ENCODE peak calls at places on chromosomes 2 and 18, in five cellular contexts. One of them, this sample, is unnamed.

GRCh38 chr18:8742382-8743361 is 37.3 kb downstream of the MTCL1 start:
- DNase-seq in left lung: no peak
- DNase-seq in epithelial cell of esophagus: no peak
- DNase-seq in astrocyte of the spinal cord: no peak
- DNase-seq in prostate gland: no peak
- DNase-seq in this sample: no peak

GRCh38 chr2:38191516-38191915 is 115.6 kb upstream of the CYP1B1 start:
- DNase-seq in left lung: no peak
- DNase-seq in epithelial cell of esophagus: peak; percentile 55
- DNase-seq in astrocyte of the spinal cord: no peak
- DNase-seq in prostate gland: no peak
- DNase-seq in this sample: no peak

GRCh38 chr2:231464576-231465540 is 574 bp upstream of the NCL start:
- DNase-seq in left lung: peak; percentile 98
- DNase-seq in prostate gland: peak; percentile 99
- DNase-seq in astrocyte of the spinal cord: no peak
- DNase-seq in epithelial cell of esophagus: peak; percentile 12
- DNase-seq in this sample: no peak

GRCh38 chr2:170277943-170278342 is 100.0 kb downstream of the MYO3B start:
- DNase-seq in prostate gland: no peak
- DNase-seq in astrocyte of the spinal cord: no peak
- DNase-seq in epithelial cell of esophagus: no peak
- DNase-seq in left lung: no peak
- DNase-seq in this sample: no peak

GRCh38 chr2:16508061-16508851 is 157.4 kb downstream of the CYRIA start:
- DNase-seq in epithelial cell of esophagus: peak; percentile 63
- DNase-seq in prostate gland: peak; percentile 12
- DNase-seq in astrocyte of the spinal cord: peak; percentile 4
- DNase-seq in left lung: peak; percentile 38
- DNase-seq in this sample: no peak

GRCh38 chr2:48315847-48316194 is 214.1 kb upstream of the STON1 start:
- DNase-seq in astrocyte of the spinal cord: no peak
- DNase-seq in epithelial cell of esophagus: peak; percentile 32
- DNase-seq in prostate gland: no peak
- DNase-seq in left lung: no peak
- DNase-seq in this sample: no peak

GRCh38 chr2:241833938-241834852 is 24.5 kb downstream of the PDCD1 start:
- DNase-seq in astrocyte of the spinal cord: no peak
- DNase-seq in prostate gland: no peak
- DNase-seq in epithelial cell of esophagus: no peak
- DNase-seq in left lung: no peak
- DNase-seq in this sample: no peak

GRCh38 chr2:218860950-218861381 is 1.4 kb downstream of the WNT6 start:
- DNase-seq in epithelial cell of esophagus: peak; percentile 49
- DNase-seq in left lung: peak; percentile 8
- DNase-seq in prostate gland: peak; percentile 80
- DNase-seq in astrocyte of the spinal cord: peak; percentile 20
- DNase-seq in this sample: no peak

GRCh38 chr2:61529944-61530343 is 8.2 kb downstream of the XPO1 start:
- DNase-seq in prostate gland: no peak
- DNase-seq in epithelial cell of esophagus: no peak
- DNase-seq in astrocyte of the spinal cord: no peak
- DNase-seq in left lung: no peak
- DNase-seq in this sample: no peak
- H3K4me3 ChIP-seq in prostate gland: no peak overlapping the region
- H3K4me3 ChIP-seq in epithelial cell of esophagus: no peak overlapping the region
- H3K4me3 ChIP-seq in astrocyte of the spinal cord: no peak overlapping the region
- H3K4me3 ChIP-seq in left lung: no peak overlapping the region
- H3K4me3 ChIP-seq in this sample: no peak overlapping the region

DNA sequence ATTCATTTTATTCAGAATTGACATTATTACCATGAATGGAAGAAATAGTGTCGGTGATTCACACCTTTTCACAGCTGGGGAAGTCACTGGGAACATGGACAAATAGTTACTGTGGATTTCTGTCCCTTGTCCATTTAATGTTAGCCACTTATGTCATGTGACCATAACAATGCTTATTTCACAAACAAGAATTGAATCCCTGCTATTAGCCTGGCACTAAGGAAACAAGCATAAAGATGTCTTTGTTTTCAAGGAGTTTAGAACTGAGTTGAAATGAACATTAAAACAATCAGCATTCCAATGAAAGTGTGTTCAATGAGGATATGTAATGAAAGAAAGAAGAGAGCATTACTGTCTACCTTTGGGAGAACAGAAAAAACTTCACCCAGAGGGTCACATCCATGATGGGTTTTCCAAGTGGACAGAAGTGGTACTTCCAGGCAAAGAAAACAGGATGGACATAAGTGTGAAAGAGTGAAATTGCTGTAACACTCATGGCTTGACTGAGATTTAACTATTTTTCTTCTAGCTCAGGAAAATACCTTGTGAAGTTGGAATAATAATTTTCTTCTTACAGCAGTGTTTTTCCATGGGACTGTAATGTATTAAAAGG is 324.5 kb upstream of the UBE2E3 start:
- DNase-seq in astrocyte of the spinal cord: no peak
- DNase-seq in left lung: no peak
- DNase-seq in epithelial cell of esophagus: no peak
- DNase-seq in prostate gland: no peak
- DNase-seq in this sample: no peak
- TF ChIP-seq CTCF in astrocyte of the spinal cord: peak; percentile 33
- TF ChIP-seq CTCF in left lung: peak; percentile 9
- TF ChIP-seq CTCF in epithelial cell of esophagus: no peak
- TF ChIP-seq CTCF in prostate gland: no peak
- TF ChIP-seq CTCF in this sample: peak; percentile 33

DNA sequence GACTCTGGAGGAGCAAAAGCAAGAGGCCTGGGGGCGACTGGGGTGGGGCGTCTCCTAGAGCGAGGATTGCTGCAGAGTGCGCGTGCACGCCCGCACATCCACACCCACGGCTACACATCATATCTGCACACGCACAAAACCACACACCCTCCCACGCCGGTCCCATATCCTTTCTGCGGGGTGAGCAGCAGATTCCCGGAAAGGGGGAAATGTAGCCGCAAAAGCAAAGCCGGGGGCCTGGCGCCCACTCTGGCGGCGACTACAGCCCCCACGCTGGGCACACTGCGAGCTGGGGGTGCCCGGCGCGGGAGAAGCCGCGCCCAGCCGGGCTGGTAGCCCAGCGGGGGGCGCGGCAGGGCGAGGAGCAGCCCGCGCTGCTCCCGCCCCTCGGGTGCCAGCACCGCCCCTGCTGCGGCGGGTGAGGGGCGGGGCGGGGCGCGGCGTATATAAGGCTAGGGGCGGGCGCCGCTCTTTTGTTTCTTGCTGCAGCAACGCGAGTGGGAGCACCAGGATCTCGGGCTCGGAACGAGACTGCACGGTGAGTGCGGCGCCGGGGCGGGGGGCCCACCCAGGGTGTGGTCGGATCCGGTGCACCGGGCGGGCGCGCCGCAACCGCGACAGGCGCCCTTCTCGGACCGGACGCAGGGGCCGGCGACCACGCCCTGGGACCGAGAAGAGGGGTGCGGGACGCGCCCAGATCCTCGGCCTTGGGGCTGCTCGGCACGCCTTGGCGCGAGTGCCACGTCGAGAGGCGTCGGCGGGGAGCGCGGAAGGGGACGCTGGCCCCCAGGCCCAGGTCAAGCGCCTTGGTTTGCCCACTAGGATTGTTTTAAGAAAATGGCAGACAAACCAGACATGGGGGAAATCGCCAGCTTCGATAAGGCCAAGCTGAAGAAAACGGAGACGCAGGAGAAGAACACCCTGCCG is at the start of gene TMSB10:
- DNase-seq in left lung: peak; percentile 92
- DNase-seq in epithelial cell of esophagus: peak; percentile 84
- DNase-seq in astrocyte of the spinal cord: peak; percentile 89
- DNase-seq in prostate gland: peak; percentile 86
- DNase-seq in this sample: no peak
- H3K4me3 ChIP-seq in left lung: peak within 1 kb of the TSS; percentile 99
- H3K4me3 ChIP-seq in epithelial cell of esophagus: peak within 1 kb of the TSS; percentile 91
- H3K4me3 ChIP-seq in astrocyte of the spinal cord: peak within 1 kb of the TSS; percentile 86
- H3K4me3 ChIP-seq in prostate gland: peak within 1 kb of the TSS; percentile 94
- H3K4me3 ChIP-seq in this sample: peak within 1 kb of the TSS; percentile 94

GRCh38 chr2:236813806-236814205 is 244.2 kb downstream of the ACKR3 start:
- DNase-seq in astrocyte of the spinal cord: no peak
- DNase-seq in epithelial cell of esophagus: no peak
- DNase-seq in prostate gland: no peak
- DNase-seq in left lung: no peak
- DNase-seq in this sample: no peak

GRCh38 chr2:236811062-236811656 is 241.5 kb downstream of the ACKR3 start:
- DNase-seq in left lung: no peak
- DNase-seq in epithelial cell of esophagus: no peak
- DNase-seq in astrocyte of the spinal cord: no peak
- DNase-seq in prostate gland: no peak
- DNase-seq in this sample: no peak

GRCh38 chr2:236815746-236816145 is 246.1 kb downstream of the ACKR3 start:
- DNase-seq in prostate gland: no peak
- DNase-seq in left lung: no peak
- DNase-seq in astrocyte of the spinal cord: no peak
- DNase-seq in epithelial cell of esophagus: no peak
- DNase-seq in this sample: no peak

GRCh38 chr2:236816197-236817170 is 246.9 kb downstream of the ACKR3 start:
- DNase-seq in left lung: no peak
- DNase-seq in prostate gland: no peak
- DNase-seq in astrocyte of the spinal cord: no peak
- DNase-seq in epithelial cell of esophagus: no peak
- DNase-seq in this sample: no peak

GRCh38 chr2:236814558-236814957 is 244.9 kb downstream of the ACKR3 start:
- DNase-seq in epithelial cell of esophagus: no peak
- DNase-seq in left lung: no peak
- DNase-seq in astrocyte of the spinal cord: no peak
- DNase-seq in prostate gland: peak; percentile 12
- DNase-seq in this sample: no peak
- TF ChIP-seq CTCF in epithelial cell of esophagus: no peak
- TF ChIP-seq CTCF in left lung: no peak
- TF ChIP-seq CTCF in astrocyte of the spinal cord: no peak
- TF ChIP-seq CTCF in prostate gland: no peak
- TF ChIP-seq CTCF in this sample: no peak

This sample was measured in epithelial cell of proximal tubule.